ENCODE peak calls at places on chromosome 3, in four cellular contexts. S is stimulated activated CD8-positive, alpha-beta memory T cell treated with anti-CD3 and anti-CD28 coated beads, Interleukin-15, amount 100 ng/mL, for 4 hours; I is ACHN; B is brain microvascular endothelial cell. F is an unnamed sample.

GRCh38 chr3:138468886-138469285 is 34.5 kb downstream of the ESYT3 start:
- DNase-seq in S (no peak), I (no peak), B (peak; percentile 19), F (no peak)

GRCh38 chr3:98761656-98762229 is 1.4 kb upstream of the ST3GAL6 start:
- DNase-seq in S (no peak), I (no peak), B (no peak), F (no peak)

GRCh38 chr3:155302476-155302875 is 9.0 kb upstream of the STRIT1 start:
- DNase-seq in S (no peak), I (no peak), B (peak; percentile 27), F (peak; percentile 66)

GRCh38 chr3:111737056-111737711 is 121.9 kb upstream of the PHLDB2 start:
- DNase-seq in S (no peak), I (no peak), B (no peak), F (no peak)

GRCh38 chr3:117700573-117701360 is 991.2 kb downstream of the TUSC7 start:
- DNase-seq in S (no peak), I (no peak), B (no peak), F (peak; percentile 30)

GRCh38 chr3:193883551-193883950 is 252.4 kb upstream of the HES1 start:
- DNase-seq in S (no peak), I (peak; percentile 72), B (no peak), F (peak; percentile 84)

GRCh38 chr3:138367912-138368311 is 19.5 kb downstream of the MRAS start:
- DNase-seq in S (no peak), I (no peak), B (no peak), F (no peak)

GRCh38 chr3:176554791-176555330 is 642.4 kb downstream of the TBL1XR1 start:
- DNase-seq in S (no peak), I (no peak), B (no peak), F (no peak)